ENCODE peak calls at places on chromosome 18, in eight cellular contexts. P is activated CD4-positive, alpha-beta T cell treated with anti-CD3 and anti-CD28 coated beads for 1 hour; T is stimulated activated CD8-positive, alpha-beta memory T cell treated with anti-CD3 and anti-CD28 coated beads, Interleukin-7, amount 100 ng/mL, for 24 hours; S is NCI-H1417; A is GM12864; C is PC-9; J is fibroblast of mammary gland; L is caudate nucleus. Q is an unnamed sample.

GRCh38 chr18:22043837-22044236 is 125.6 kb upstream of the GATA6 start:
- DNase-seq in L (no peak), J (no peak), C (no peak), P (no peak), A (no peak), T (no peak), S (no peak), Q (no peak)

GRCh38 chr18:28048612-28049011 is 128.3 kb downstream of the CDH2 start:
- DNase-seq in L (no peak), P (no peak), T (no peak), C (no peak), A (no peak), S (no peak), J (no peak), Q (no peak)

GRCh38 chr18:60020107-60020925 is 120.5 kb downstream of the PMAIP1 start:
- DNase-seq in C (no peak), A (no peak), J (peak), L (no peak), P (no peak), S (no peak), T (no peak), Q (no peak)

GRCh38 chr18:5546660-5547059 is 2.9 kb upstream of the EPB41L3 start:
- DNase-seq in J (peak), A (no peak), L (no peak), S (no peak), T (no peak), C (no peak), P (no peak), Q (no peak)

GRCh38 chr18:27413495-27414401 is 228.6 kb upstream of the CHST9 start:
- DNase-seq in L (no peak), T (no peak), C (peak), J (peak), A (no peak), S (no peak), P (no peak), Q (no peak)

GRCh38 chr18:59502222-59502898 is 143.3 kb upstream of the LMAN1 start:
- DNase-seq in A (no peak), C (no peak), T (no peak), L (no peak), J (peak), P (no peak), S (no peak), Q (no peak)

GRCh38 chr18:59386909-59387515 is 27.9 kb upstream of the LMAN1 start:
- DNase-seq in J (no peak), L (no peak), A (no peak), P (no peak), C (no peak), T (no peak), S (peak), Q (no peak)

GRCh38 chr18:24494586-24494985 is 34.1 kb downstream of the HRH4 start:
- DNase-seq in P (no peak), A (no peak), C (no peak), J (no peak), T (no peak), S (no peak), L (no peak), Q (no peak)

GRCh38 chr18:37107748-37108522 is 279.0 kb downstream of the KIAA1328 start:
- DNase-seq in T (no peak), P (no peak), J (no peak), C (no peak), A (no peak), S (peak), L (no peak), Q (no peak)

GRCh38 chr18:5237083-5237722 is 40.1 kb upstream of the AKAIN1 start:
- DNase-seq in P (no peak), C (no peak), A (peak), T (no peak), S (peak), L (peak), J (peak), Q (no peak)

GRCh38 chr18:40813116-40813515 is 1141.9 kb upstream of the PIK3C3 start:
- DNase-seq in S (no peak), C (no peak), T (no peak), J (peak), L (no peak), A (no peak), P (no peak), Q (no peak)

GRCh38 chr18:48621240-48621639 is 82.4 kb downstream of the CTIF start:
- DNase-seq in J (peak), A (no peak), L (no peak), S (no peak), C (no peak), P (no peak), T (no peak), Q (no peak)

GRCh38 chr18:75068682-75069435 is 140.1 kb downstream of the PTGR3 start:
- DNase-seq in S (no peak), J (no peak), C (no peak), T (no peak), P (no peak), A (no peak), L (no peak), Q (no peak)

GRCh38 chr18:37501136-37501535 is 64.5 kb downstream of the CELF4 start:
- DNase-seq in L (no peak), A (no peak), C (no peak), P (no peak), T (no peak), S (no peak), J (no peak), Q (no peak)

GRCh38 chr18:55737781-55738468 is 149.9 kb upstream of the TCF4 start:
- DNase-seq in A (no peak), J (no peak), L (no peak), P (no peak), C (no peak), S (no peak), T (no peak), Q (no peak)

GRCh38 chr18:9133225-9133624 is 3.4 kb upstream of the ANKRD12 start:
- DNase-seq in L (no peak), C (peak), S (no peak), A (no peak), T (no peak), J (no peak), P (no peak), Q (no peak)

GRCh38 chr18:42157420-42157819 is 202.4 kb downstream of the PIK3C3 start:
- DNase-seq in S (no peak), T (no peak), L (no peak), P (no peak), J (no peak), C (no peak), A (no peak), Q (no peak)

GRCh38 chr18:13107074-13107473 is 111.5 kb upstream of the LDLRAD4 start:
- DNase-seq in J (peak), T (no peak), S (no peak), C (no peak), P (no peak), L (no peak), A (no peak), Q (no peak)

GRCh38 chr18:45619826-45620201 is 4.5 kb downstream of the SLC14A2 start:
- DNase-seq in T (no peak), J (no peak), A (no peak), P (no peak), S (no peak), C (no peak), L (no peak), Q (no peak)

GRCh38 chr18:37778417-37779165 is 213.0 kb upstream of the CELF4 start:
- DNase-seq in P (no peak), S (peak), L (peak), J (peak), T (no peak), C (no peak), A (no peak), Q (peak)

GRCh38 chr18:49728542-49728941 is 84.8 kb downstream of the ACAA2 start:
- DNase-seq in L (no peak), A (no peak), S (peak), P (no peak), C (peak), J (peak), T (no peak), Q (no peak)

GRCh38 chr18:21851327-21851961 is 110.9 kb downstream of the MIB1 start:
- DNase-seq in C (no peak), T (no peak), A (no peak), P (no peak), J (peak), L (no peak), S (no peak), Q (no peak)

GRCh38 chr18:29849145-29849544 is 1193.4 kb downstream of the DSC3 start:
- DNase-seq in P (no peak), S (no peak), L (no peak), C (no peak), J (peak), A (no peak), T (no peak), Q (no peak)

GRCh38 chr18:23228102-23229051 is 93.1 kb downstream of the CABLES1 start:
- DNase-seq in L (no peak), C (no peak), P (no peak), J (peak), S (peak), T (no peak), A (peak), Q (no peak)

GRCh38 chr18:45663646-45664045 is 48.4 kb downstream of the SLC14A2 start:
- DNase-seq in J (no peak), C (no peak), L (no peak), A (no peak), S (no peak), P (no peak), T (no peak), Q (no peak)

GRCh38 chr18:58192519-58192918 is 148.5 kb downstream of the NEDD4L start:
- DNase-seq in P (no peak), C (no peak), S (no peak), A (no peak), L (no peak), T (no peak), J (no peak), Q (no peak)

GRCh38 chr18:79988079-79988924 is at the start of gene TXNL4A:
- DNase-seq in P (peak), J (peak), T (peak), C (peak), S (peak), L (peak), A (peak), Q (peak)

GRCh38 chr18:66759017-66759416 is 155.1 kb upstream of the CDH19 start:
- DNase-seq in S (no peak), C (no peak), J (no peak), L (no peak), A (no peak), T (no peak), P (no peak), Q (no peak)

GRCh38 chr18:48675912-48676311 is 137.1 kb downstream of the CTIF start:
- DNase-seq in C (no peak), A (no peak), J (no peak), S (no peak), L (no peak), T (no peak), P (no peak), Q (no peak)

GRCh38 chr18:62897153-62897552 is 181.8 kb downstream of the PHLPP1 start:
- DNase-seq in C (no peak), P (no peak), J (peak), A (no peak), L (no peak), S (no peak), T (no peak), Q (no peak)

GRCh38 chr18:36942264-36942663 is 113.3 kb downstream of the KIAA1328 start:
- DNase-seq in A (peak), S (no peak), T (no peak), C (no peak), J (peak), P (no peak), L (no peak), Q (no peak)

GRCh38 chr18:35968278-35968880 is 4.1 kb upstream of the RMP24 start:
- DNase-seq in S (no peak), P (no peak), L (no peak), C (no peak), A (no peak), J (no peak), T (no peak), Q (peak)

GRCh38 chr18:9552189-9552588 is 62.2 kb downstream of the PPP4R1 start:
- DNase-seq in T (no peak), C (no peak), J (peak), P (no peak), L (no peak), A (no peak), S (no peak), Q (no peak)

Q was measured in left lung.